ENCODE peak calls at places on chromosomes 4 and X, in seven cellular contexts. S, K, O, A, J, U and X are unnamed samples.

GRCh38 chrX:40099046-40099968 is 1.5 kb upstream of the BCOR start:
- DNase-seq in S (no peak), K (peak), O (peak), A (no peak), J (peak), U (peak), X (no peak)

GRCh38 chr4:105215609-105216313 is 69.1 kb downstream of the TET2 start:
- DNase-seq in S (no peak), K (no peak), O (no peak), A (no peak), J (no peak), U (peak), X (no peak)

GRCh38 chr4:78767350-78767749 is 8.8 kb upstream of the BMP2K start:
- DNase-seq in S (no peak), K (no peak), O (no peak), A (no peak), J (peak), U (no peak), X (no peak)

GRCh38 chrX:33336783-33337182 is 125.4 kb upstream of the DMD start:
- DNase-seq in S (no peak), K (peak), O (peak), A (no peak), J (no peak), U (no peak), X (no peak)

GRCh38 chr4:91113130-91113706 is 986.0 kb downstream of the CCSER1 start:
- DNase-seq in S (no peak), K (peak), O (peak), A (no peak), J (peak), U (peak), X (no peak)

GRCh38 chr4:76987153-76987562 is 37.6 kb downstream of the SEPTIN11 start:
- DNase-seq in S (no peak), K (peak), O (no peak), A (no peak), J (no peak), U (no peak), X (no peak)

GRCh38 chr4:19739101-19739651 is 512.5 kb upstream of the SLIT2 start:
- DNase-seq in S (no peak), K (peak), O (no peak), A (no peak), J (no peak), U (no peak), X (no peak)

GRCh38 chr4:168451744-168452394 is 28.4 kb downstream of the DDX60L start:
- DNase-seq in S (no peak), K (peak), O (no peak), A (no peak), J (no peak), U (no peak), X (no peak)

GRCh38 chrX:70664726-70665125 is 220.1 kb downstream of the DLG3 start:
- DNase-seq in S (no peak), K (peak), O (peak), A (no peak), J (peak), U (no peak), X (no peak)

GRCh38 chr4:10417720-10418119 is 39.5 kb downstream of the ZNF518B start:
- DNase-seq in S (no peak), K (no peak), O (no peak), A (no peak), J (no peak), U (no peak), X (no peak)

GRCh38 chr4:29708473-29708872 is 1011.7 kb upstream of the PCDH7 start:
- DNase-seq in S (no peak), K (peak), O (peak), A (no peak), J (no peak), U (no peak), X (no peak)

GRCh38 chr4:68375667-68376559 is 26.0 kb upstream of the YTHDC1 start:
- DNase-seq in S (no peak), K (peak), O (peak), A (peak), J (peak), U (peak), X (no peak)

GRCh38 chrX:11269996-11270395 is 23.2 kb upstream of the AMELX start:
- DNase-seq in S (no peak), K (no peak), O (no peak), A (no peak), J (no peak), U (no peak), X (no peak)

GRCh38 chrX:156008915-156009314 is 11.4 kb downstream of the IL9R start:
- DNase-seq in S (no peak), K (peak), O (no peak), A (no peak), J (no peak), U (no peak), X (no peak)